ENCODE peak calls at places on chromosomes 1 and 21, in six cellular contexts. C, K, L, F, B and S are unnamed samples.

GRCh38 chr1:25056536-25056935 is 126.5 kb upstream of the RUNX3 start:
- DNase-seq in C (no peak), K (no peak), L (no peak), F (no peak), B (no peak), S (no peak)

GRCh38 chr1:9238134-9238533 is 3.6 kb downstream of the H6PD start:
- DNase-seq in C (no peak), K (no peak), L (no peak), F (peak), B (no peak), S (no peak)

GRCh38 chr1:25624155-25624554 is 7.6 kb downstream of the MAN1C1 start:
- DNase-seq in C (no peak), K (no peak), L (no peak), F (no peak), B (no peak), S (no peak)

GRCh38 chr21:45950740-45951515 is 30.6 kb upstream of the COL6A1 start:
- DNase-seq in C (peak), K (no peak), L (no peak), F (peak), B (no peak), S (no peak)

GRCh38 chr1:15386128-15386824 is 23.4 kb upstream of the EFHD2 start:
- DNase-seq in C (no peak), K (no peak), L (no peak), F (no peak), B (peak), S (peak)

GRCh38 chr1:58465825-58466617 is 80.5 kb downstream of the OMA1 start:
- DNase-seq in C (no peak), K (no peak), L (no peak), F (no peak), B (peak), S (no peak)

GRCh38 chr1:229117664-229118300 is 153.1 kb upstream of the RAB4A start:
- DNase-seq in C (peak), K (no peak), L (no peak), F (peak), B (no peak), S (no peak)

GRCh38 chr1:168732736-168733135 is 3.7 kb upstream of the DPT start:
- DNase-seq in C (no peak), K (no peak), L (no peak), F (no peak), B (peak), S (no peak)

GRCh38 chr1:230145953-230146476 is 79.0 kb downstream of the GALNT2 start:
- DNase-seq in C (no peak), K (no peak), L (no peak), F (no peak), B (no peak), S (no peak)

GRCh38 chr1:47761974-47762373 is 235.2 kb downstream of the TRABD2B start:
- DNase-seq in C (peak), K (no peak), L (no peak), F (no peak), B (no peak), S (no peak)

GRCh38 chr1:20370628-20371200 is 80.0 kb downstream of the VWA5B1 start:
- DNase-seq in C (peak), K (no peak), L (no peak), F (no peak), B (no peak), S (no peak)

GRCh38 chr21:45996311-45997204 is 15.0 kb downstream of the COL6A1 start:
- DNase-seq in C (peak), K (no peak), L (no peak), F (peak), B (no peak), S (peak)

GRCh38 chr1:207081106-207081505 is 7.6 kb upstream of the C4BPB start:
- DNase-seq in C (no peak), K (no peak), L (no peak), F (no peak), B (no peak), S (no peak)

GRCh38 chr21:26710155-26710554 is 135.1 kb downstream of the ADAMTS1 start:
- DNase-seq in C (no peak), K (no peak), L (no peak), F (no peak), B (peak), S (no peak)

GRCh38 chr1:119467857-119468666 is 38.9 kb upstream of the HSD3B1 start:
- DNase-seq in C (no peak), K (no peak), L (no peak), F (no peak), B (no peak), S (no peak)

GRCh38 chr1:100229681-100230443 is 19.8 kb downstream of the DBT start:
- DNase-seq in C (no peak), K (no peak), L (no peak), F (no peak), B (no peak), S (no peak)

GRCh38 chr1:9121891-9122409 is 7.0 kb downstream of the GPR157 start:
- DNase-seq in C (no peak), K (no peak), L (no peak), F (no peak), B (no peak), S (no peak)

GRCh38 chr1:56509713-56510641 is 69.4 kb downstream of the PLPP3 start:
- DNase-seq in C (no peak), K (no peak), L (no peak), F (no peak), B (peak), S (no peak)

GRCh38 chr1:206002833-206003532 is at the start of gene RAB7B:
- DNase-seq in C (peak), K (peak), L (no peak), F (peak), B (no peak), S (no peak)

GRCh38 chr1:69139007-69139406 is 428.7 kb upstream of the LRRC7 start:
- DNase-seq in C (no peak), K (no peak), L (no peak), F (no peak), B (no peak), S (no peak)

GRCh38 chr1:206733012-206733411 is 37.6 kb upstream of the IL19 start:
- DNase-seq in C (no peak), K (no peak), L (no peak), F (no peak), B (no peak), S (no peak)

GRCh38 chr1:205454903-205455335 is 926 bp downstream of the BLACAT1 start:
- DNase-seq in C (no peak), K (no peak), L (no peak), F (no peak), B (peak), S (no peak)

GRCh38 chr1:6984533-6984932 is 199.3 kb downstream of the CAMTA1 start:
- DNase-seq in C (no peak), K (no peak), L (no peak), F (no peak), B (no peak), S (no peak)

GRCh38 chr1:27127419-27127818 is 27.5 kb downstream of the SLC9A1 start:
- DNase-seq in C (no peak), K (no peak), L (no peak), F (no peak), B (peak), S (no peak)
- TF ChIP-seq CTCF in C (no peak), K (no peak), L (no peak), F (peak), B (peak), S (no peak)

DNA sequence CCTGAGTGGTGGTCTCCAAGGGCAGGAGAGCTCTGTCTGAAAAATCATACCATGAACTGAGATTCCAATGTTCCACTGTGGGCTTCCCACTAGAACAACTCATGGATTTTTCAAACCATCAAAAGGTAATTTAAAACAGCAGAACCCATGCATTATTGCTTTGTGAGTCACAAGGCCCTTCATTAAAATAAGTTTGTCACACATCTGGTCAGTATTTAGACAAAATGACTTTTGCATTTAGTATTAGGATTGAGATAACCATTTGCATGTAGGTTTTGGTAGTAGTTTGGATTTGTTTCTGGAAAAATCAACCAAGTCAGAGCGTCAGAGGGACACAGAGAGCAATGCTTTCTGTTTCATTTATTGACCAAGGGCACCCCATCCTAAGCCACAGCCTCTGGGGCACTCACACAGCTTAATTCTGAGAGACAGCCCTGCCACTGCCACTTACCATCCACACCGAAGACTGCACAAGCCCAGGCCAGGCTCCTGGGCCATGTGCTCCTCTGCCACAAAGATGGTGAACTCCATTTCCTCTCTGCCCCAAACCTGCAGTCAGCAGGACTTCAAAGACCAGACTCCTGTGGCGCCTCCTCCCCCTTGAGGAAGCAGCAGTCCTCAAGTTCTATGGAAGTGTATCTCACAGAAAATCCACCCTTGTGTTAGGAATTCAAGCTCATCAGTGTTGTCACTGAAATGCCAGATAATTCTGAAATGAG is 132.6 kb upstream of the DUSP10 start:
- DNase-seq in C (no peak), K (no peak), L (no peak), F (no peak), B (no peak), S (no peak)
- TF ChIP-seq CTCF in C (no peak), K (no peak), L (no peak), F (no peak), B (no peak), S (no peak)

DNA sequence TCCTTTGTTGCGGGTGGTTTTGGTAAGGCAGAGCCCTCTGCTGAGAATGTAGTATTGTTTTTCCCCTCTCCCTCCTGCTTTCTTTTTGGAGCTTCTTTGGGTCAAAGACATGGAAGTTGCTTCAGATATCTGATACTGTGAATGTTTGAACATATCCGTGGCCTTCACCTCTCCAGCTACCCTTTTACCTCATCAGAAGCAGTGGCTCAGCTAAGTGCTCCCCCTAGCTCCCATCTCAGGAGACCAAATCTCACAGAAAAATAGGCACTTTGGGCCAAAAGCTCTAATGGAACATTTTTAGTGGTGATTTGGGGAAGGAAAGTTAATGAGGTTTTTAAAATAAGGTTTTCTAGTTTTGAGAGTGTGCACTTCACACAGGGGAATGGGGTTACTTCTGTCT is 6.3 kb downstream of the TMEM200B start:
- DNase-seq in C (no peak), K (no peak), L (no peak), F (no peak), B (peak), S (no peak)
- TF ChIP-seq CTCF in C (no peak), K (no peak), L (no peak), F (peak), B (peak), S (no peak)

GRCh38 chr1:1239624-1240347 is 6.7 kb downstream of the C1QTNF12 start:
- DNase-seq in C (no peak), K (no peak), L (no peak), F (no peak), B (no peak), S (no peak)
- TF ChIP-seq CTCF in C (no peak), K (no peak), L (no peak), F (no peak), B (no peak), S (no peak)

GRCh38 chr1:180248731-180249681 is 18.9 kb downstream of the LHX4 start:
- DNase-seq in C (peak), K (no peak), L (no peak), F (peak), B (peak), S (no peak)
- TF ChIP-seq CTCF in C (no peak), K (no peak), L (no peak), F (no peak), B (peak), S (no peak)